ENCODE peak calls at places on chromosomes 12 and 14, in seven cellular contexts. E is HepG2, Z is BE2C, C is PC-9, F is foreskin fibroblast, I is dorsolateral prefrontal cortex, J is kidney. V is an unnamed sample.

GRCh38 chr12:12592930-12593329 is 18.7 kb upstream of the CREBL2 start:
- DNase-seq in E (peak), C (peak), J (no peak), I (no peak), Z (no peak), F (peak), V (no peak)

GRCh38 chr12:118850244-118850825 is 131.0 kb upstream of the SRRM4 start:
- DNase-seq in I (no peak), E (peak), J (no peak), C (no peak), Z (peak), F (no peak), V (peak)

GRCh38 chr12:51820721-51821422 is 27.6 kb downstream of the FIGNL2 start:
- DNase-seq in E (no peak), Z (peak), I (peak), J (peak), C (no peak), F (peak), V (peak)

GRCh38 chr14:54503476-54503875 is 6.2 kb upstream of the CGRRF1 start:
- DNase-seq in I (no peak), C (no peak), J (no peak), Z (no peak), E (peak), F (peak), V (no peak)

GRCh38 chr12:42145197-42145549 is 499 bp upstream of the GXYLT1 start:
- DNase-seq in J (no peak), Z (no peak), C (no peak), I (no peak), E (no peak), F (no peak), V (no peak)

GRCh38 chr14:33738481-33738880 is 212.4 kb downstream of the EGLN3 start:
- DNase-seq in F (no peak), J (no peak), Z (no peak), I (no peak), C (no peak), E (no peak), V (no peak)

GRCh38 chr12:93682846-93683261 is 5.7 kb downstream of the CRADD start:
- DNase-seq in Z (peak), C (no peak), I (no peak), J (no peak), E (peak), F (no peak), V (no peak)

GRCh38 chr12:6070472-6071257 is 53.8 kb downstream of the VWF start:
- DNase-seq in E (peak), F (no peak), I (no peak), C (no peak), Z (no peak), J (no peak), V (no peak)

GRCh38 chr12:114580306-114580705 is 103.7 kb downstream of the TBX3 start:
- DNase-seq in I (no peak), F (no peak), E (no peak), C (no peak), J (no peak), Z (no peak), V (no peak)

GRCh38 chr12:108129017-108129812 is at the start of gene WSCD2:
- DNase-seq in I (peak), J (peak), Z (peak), C (peak), E (peak), F (peak), V (peak)

GRCh38 chr12:97912943-97913342 is 450.3 kb downstream of the RMST start:
- DNase-seq in E (no peak), Z (no peak), I (no peak), J (no peak), F (peak), C (no peak), V (no peak)

GRCh38 chr14:74955229-74955999 is at the start of gene PGF:
- DNase-seq in F (peak), Z (peak), I (no peak), C (peak), J (peak), E (no peak), V (peak)

GRCh38 chr12:818733-819132 is 66.4 kb downstream of the WNK1 start:
- DNase-seq in I (no peak), C (no peak), E (no peak), F (no peak), J (no peak), Z (no peak), V (no peak)

GRCh38 chr12:108701779-108702435 is 29.4 kb downstream of the CORO1C start:
- DNase-seq in I (no peak), E (no peak), J (no peak), Z (no peak), F (no peak), C (no peak), V (no peak)

GRCh38 chr12:32211066-32211768 is 104.6 kb downstream of the BICD1 start:
- DNase-seq in J (no peak), E (no peak), F (no peak), Z (no peak), C (no peak), I (no peak), V (no peak)

GRCh38 chr12:90003688-90004087 is 295.1 kb upstream of the ATP2B1 start:
- DNase-seq in C (no peak), E (no peak), I (no peak), Z (no peak), F (no peak), J (no peak), V (no peak)

GRCh38 chr12:71664411-71665108 is 459 bp downstream of the THAP2 start:
- DNase-seq in C (no peak), J (no peak), I (no peak), Z (no peak), F (peak), E (no peak), V (no peak)

GRCh38 chr14:33930464-33930863 is 20.4 kb downstream of the EGLN3 start:
- DNase-seq in I (no peak), Z (peak), F (no peak), E (no peak), J (no peak), C (no peak), V (no peak)

GRCh38 chr12:47967461-47968430 is 4.3 kb downstream of the TMEM106C start:
- DNase-seq in E (no peak), Z (no peak), J (no peak), F (peak), I (no peak), C (no peak), V (no peak)

GRCh38 chr12:107320929-107321618 is 227.7 kb upstream of the CRY1 start:
- DNase-seq in J (no peak), C (peak), Z (no peak), F (peak), E (no peak), I (peak), V (peak)

GRCh38 chr12:41981758-41982157 is 162.9 kb downstream of the GXYLT1 start:
- DNase-seq in C (no peak), Z (no peak), I (no peak), E (no peak), J (no peak), F (peak), V (no peak)

GRCh38 chr14:34219661-34220060 is 242.4 kb downstream of the SPTSSA start:
- DNase-seq in E (no peak), J (no peak), I (no peak), Z (no peak), C (no peak), F (no peak), V (no peak)

GRCh38 chr12:69396963-69397362 is 37.4 kb downstream of the YEATS4 start:
- DNase-seq in J (no peak), Z (no peak), E (no peak), F (no peak), C (no peak), I (no peak), V (no peak)

GRCh38 chr14:99176156-99176945 is 95.6 kb downstream of the BCL11B start:
- DNase-seq in Z (no peak), E (no peak), F (no peak), J (no peak), C (no peak), I (no peak), V (no peak)

GRCh38 chr12:124862768-124863408 is 776 bp downstream of the SCARB1 start:
- DNase-seq in C (no peak), I (peak), E (no peak), F (peak), J (no peak), Z (peak), V (no peak)

GRCh38 chr12:111975161-111975931 is 37.6 kb downstream of the TMEM116 start:
- DNase-seq in F (peak), E (peak), J (no peak), C (no peak), Z (no peak), I (no peak), V (no peak)

GRCh38 chr14:59305231-59305630 is 116.8 kb downstream of the DAAM1 start:
- DNase-seq in E (no peak), Z (no peak), F (peak), I (no peak), J (no peak), C (no peak), V (no peak)

GRCh38 chr14:76715102-76715926 is 46.0 kb upstream of the VASH1 start:
- DNase-seq in J (no peak), I (no peak), F (peak), E (no peak), C (no peak), Z (no peak), V (no peak)

GRCh38 chr14:35374273-35374681 is 30.3 kb downstream of the NFKBIA start:
- DNase-seq in C (peak), F (peak), I (peak), Z (no peak), J (peak), E (peak), V (no peak)

GRCh38 chr12:77213316-77213715 is 147.9 kb upstream of the E2F7 start:
- DNase-seq in F (no peak), I (peak), J (no peak), E (no peak), Z (no peak), C (no peak), V (no peak)

GRCh38 chr12:880656-881055 is 68.8 kb downstream of the RAD52 start:
- DNase-seq in J (no peak), C (no peak), E (no peak), I (no peak), Z (no peak), F (no peak), V (no peak)

GRCh38 chr12:120453977-120454376 is 7.7 kb downstream of the GATC start:
- DNase-seq in I (no peak), E (peak), F (peak), C (no peak), J (no peak), Z (no peak), V (no peak)

GRCh38 chr12:71710276-71711125 is 24.6 kb downstream of the TMEM19 start:
- DNase-seq in I (no peak), J (no peak), C (peak), E (peak), Z (no peak), F (peak), V (no peak)

GRCh38 chr14:73731111-73731510 is 16.9 kb upstream of the PNMA1 start:
- DNase-seq in I (no peak), Z (no peak), E (no peak), F (peak), J (no peak), C (no peak), V (no peak)

GRCh38 chr12:75933136-75933535 is 98.4 kb downstream of the PHLDA1 start:
- DNase-seq in I (no peak), J (no peak), E (no peak), C (no peak), Z (no peak), F (peak), V (no peak)

GRCh38 chr14:73751157-73751691 is 37.0 kb upstream of the PNMA1 start:
- DNase-seq in C (no peak), I (no peak), Z (no peak), F (no peak), J (no peak), E (no peak), V (no peak)

GRCh38 chr12:96047621-96048211 is 12.3 kb upstream of the LTA4H start:
- DNase-seq in Z (no peak), E (peak), C (peak), F (peak), I (no peak), J (no peak), V (no peak)

GRCh38 chr12:130468186-130468585 is 130.5 kb downstream of the PIWIL1 start:
- DNase-seq in I (no peak), J (peak), Z (no peak), C (no peak), F (no peak), E (no peak), V (no peak)

GRCh38 chr14:101073598-101073965 is 170.1 kb upstream of the RTL1 start:
- DNase-seq in I (peak), Z (no peak), J (no peak), C (no peak), E (no peak), F (no peak), V (no peak)

GRCh38 chr12:18552829-18553228 is 185.0 kb downstream of the PLCZ1 start:
- DNase-seq in C (no peak), I (no peak), J (no peak), Z (peak), F (no peak), E (no peak), V (no peak)
- TF ChIP-seq CTCF in C (no peak), I (no peak), J (no peak), Z (peak), F (no peak), E (no peak), V (no peak)

GRCh38 chr12:53107122-53107521 is 3.8 kb downstream of the SOAT2 start:
- DNase-seq in I (no peak), C (no peak), J (no peak), Z (no peak), E (no peak), F (no peak), V (no peak)
- TF ChIP-seq CTCF in I (no peak), C (no peak), J (no peak), Z (no peak), E (no peak), F (no peak), V (no peak)

DNA sequence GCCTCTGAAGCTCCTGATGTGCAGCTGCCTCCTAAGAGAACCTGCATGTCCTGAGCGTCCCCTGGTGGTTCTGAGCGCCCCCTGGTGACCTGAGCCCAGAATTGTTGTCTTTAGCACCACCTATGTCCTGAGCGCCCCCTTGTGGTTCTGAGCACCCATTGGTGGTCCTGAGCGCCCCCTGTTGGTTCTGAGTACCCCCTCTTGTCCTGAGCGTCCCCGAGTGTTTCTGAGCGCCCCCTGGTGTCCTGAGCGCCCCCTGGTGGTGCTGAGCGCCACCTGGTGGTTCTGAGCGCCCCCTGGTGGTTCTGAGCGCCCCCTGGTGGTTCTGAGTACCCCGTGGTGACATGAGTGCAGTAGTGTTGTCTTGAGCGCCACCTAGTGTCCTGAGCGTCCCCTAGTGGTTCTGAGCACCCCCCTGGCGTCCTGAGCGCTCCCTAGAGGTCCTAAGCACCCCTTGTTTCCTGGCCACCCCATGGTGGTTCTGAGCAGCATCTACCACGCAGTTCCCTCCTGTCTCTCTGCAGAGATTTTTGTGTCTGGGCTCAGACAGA is 782.5 kb downstream of the TMEM121 start:
- DNase-seq in E (peak), Z (peak), C (no peak), F (peak), J (peak), I (no peak), V (no peak)
- TF ChIP-seq CTCF in E (peak), Z (peak), C (peak), F (peak), J (no peak), I (no peak), V (peak)

GRCh38 chr12:86929962-86930361 is 673.8 kb upstream of the MGAT4C start:
- DNase-seq in J (no peak), C (no peak), F (peak), Z (no peak), E (no peak), I (no peak), V (no peak)
- TF ChIP-seq CTCF in J (no peak), C (no peak), F (no peak), Z (no peak), E (no peak), I (no peak), V (no peak)

GRCh38 chr12:25135531-25136154 is 59.3 kb downstream of the DNAI7 start:
- DNase-seq in E (peak), F (no peak), Z (peak), C (peak), I (no peak), J (no peak), V (no peak)
- TF ChIP-seq CTCF in E (peak), F (no peak), Z (no peak), C (no peak), I (no peak), J (no peak), V (no peak)

V was measured in glutamatergic neuron.